ENCODE peak calls at places on chromosomes 6 and 20, in ten cellular contexts. J, Q, G, T, K, B, U, P, R and O are unnamed samples.

GRCh38 chr20:40506567-40506966 is 182.5 kb downstream of the MAFB start:
- DNase-seq in G (peak), K (peak), J (peak), Q (peak), T (peak), B (no peak), P (no peak), R (no peak), U (peak), O (no peak)

GRCh38 chr6:1461207-1461606 is 71.8 kb downstream of the FOXF2 start:
- DNase-seq in T (no peak), U (no peak), G (peak), Q (peak), J (no peak), R (no peak), P (no peak), B (no peak), K (no peak), O (no peak)

GRCh38 chr6:125749112-125749863 is at the start of gene HEY2:
- DNase-seq in K (peak), Q (peak), T (no peak), G (peak), R (peak), U (peak), B (peak), P (peak), J (peak), O (peak)

GRCh38 chr6:170117111-170117972 is 173.5 kb downstream of the DLL1 start:
- DNase-seq in G (no peak), J (no peak), R (no peak), U (no peak), T (no peak), B (no peak), K (no peak), Q (no peak), P (no peak), O (no peak)

GRCh38 chr20:61115627-61116026 is 136.4 kb upstream of the CDH4 start:
- DNase-seq in Q (no peak), J (no peak), P (no peak), U (no peak), K (no peak), G (no peak), T (no peak), R (peak), B (no peak), O (no peak)

GRCh38 chr20:63178889-63179751 is 36.8 kb downstream of the YTHDF1 start:
- DNase-seq in B (peak), Q (peak), K (no peak), U (no peak), T (peak), G (peak), P (peak), R (peak), J (no peak), O (peak)

GRCh38 chr20:41436679-41437078 is 70.1 kb upstream of the EMILIN3 start:
- DNase-seq in B (no peak), U (no peak), Q (peak), R (no peak), K (no peak), J (peak), P (no peak), T (no peak), G (peak), O (peak)

GRCh38 chr6:131678401-131678800 is 22.8 kb downstream of the OR2A4 start:
- DNase-seq in P (no peak), R (no peak), G (no peak), U (no peak), J (no peak), B (no peak), K (no peak), T (no peak), Q (no peak), O (no peak)

GRCh38 chr20:3421985-3422384 is 14.5 kb upstream of the DNAAF9 start:
- DNase-seq in B (no peak), J (no peak), P (no peak), Q (no peak), U (no peak), G (no peak), K (no peak), T (no peak), R (no peak), O (no peak)

GRCh38 chr6:35161265-35161664 is 20.1 kb upstream of the TCP11 start:
- DNase-seq in P (no peak), K (no peak), R (no peak), U (no peak), G (no peak), Q (no peak), J (no peak), T (no peak), B (no peak), O (no peak)

GRCh38 chr6:15663057-15663638 is 320 bp upstream of the DTNBP1 start:
- DNase-seq in R (no peak), U (no peak), P (no peak), B (no peak), G (peak), J (no peak), Q (peak), K (peak), T (no peak), O (peak)

GRCh38 chr6:37663016-37663810 is 34.5 kb downstream of the MDGA1 start:
- DNase-seq in B (no peak), K (no peak), T (no peak), P (no peak), R (no peak), G (peak), U (no peak), Q (peak), J (no peak), O (no peak)

GRCh38 chr6:69867075-69867911 is 937 bp downstream of the COL19A1 start:
- DNase-seq in P (peak), U (no peak), B (peak), R (peak), K (peak), Q (peak), T (no peak), J (no peak), G (peak), O (no peak)

GRCh38 chr20:44572551-44573500 is 9.6 kb upstream of the PKIG start:
- DNase-seq in B (no peak), K (no peak), T (no peak), Q (peak), G (peak), P (no peak), U (peak), R (peak), J (no peak), O (no peak)

GRCh38 chr20:54477134-54477533 is 1.7 kb downstream of the DOK5 start:
- DNase-seq in Q (no peak), K (no peak), U (no peak), J (no peak), G (peak), P (no peak), R (no peak), B (no peak), T (no peak), O (no peak)

GRCh38 chr6:79079425-79080130 is 1.5 kb upstream of the PHIP start:
- DNase-seq in K (no peak), Q (peak), J (no peak), G (peak), U (no peak), P (no peak), B (no peak), R (peak), T (no peak), O (no peak)

GRCh38 chr6:161242779-161243693 is 30.8 kb downstream of the AGPAT4 start:
- DNase-seq in K (no peak), G (peak), P (peak), J (peak), U (no peak), R (no peak), Q (no peak), B (no peak), T (peak), O (peak)

GRCh38 chr20:57611605-57612311 is 8.5 kb downstream of the ZBP1 start:
- DNase-seq in R (no peak), T (no peak), U (no peak), K (no peak), P (no peak), G (no peak), Q (no peak), J (no peak), B (no peak), O (no peak)

GRCh38 chr6:128364766-128365519 is 155.5 kb downstream of the PTPRK start:
- DNase-seq in J (no peak), Q (no peak), U (no peak), P (no peak), T (no peak), G (no peak), K (no peak), B (no peak), R (no peak), O (no peak)

GRCh38 chr6:37261198-37261597 is 3.3 kb upstream of the TMEM217 start:
- DNase-seq in R (no peak), Q (no peak), U (no peak), B (no peak), T (no peak), J (no peak), P (no peak), K (no peak), G (no peak), O (no peak)

GRCh38 chr6:83853178-83853967 is at the start of gene RIPPLY2:
- DNase-seq in U (no peak), T (no peak), R (peak), G (peak), P (peak), K (no peak), Q (peak), J (no peak), B (peak), O (no peak)

GRCh38 chr6:11662323-11662722 is 116.3 kb downstream of the ADTRP start:
- DNase-seq in R (no peak), U (no peak), J (no peak), K (no peak), Q (no peak), G (no peak), P (no peak), B (no peak), T (no peak), O (no peak)

GRCh38 chr6:15491986-15492269 is 170.9 kb downstream of the DTNBP1 start:
- DNase-seq in R (no peak), P (no peak), Q (no peak), K (no peak), B (no peak), G (no peak), U (no peak), J (no peak), T (no peak), O (no peak)

GRCh38 chr6:53235508-53235907 is 86.9 kb upstream of the GCM1 start:
- DNase-seq in U (no peak), R (no peak), B (no peak), J (no peak), P (no peak), T (no peak), K (no peak), Q (no peak), G (no peak), O (no peak)

GRCh38 chr6:117078624-117079023 is 186.7 kb upstream of the VGLL2 start:
- DNase-seq in U (no peak), B (no peak), P (no peak), R (no peak), Q (no peak), J (no peak), K (no peak), G (no peak), T (no peak), O (no peak)

GRCh38 chr6:144314003-144314485 is 28.9 kb downstream of the UTRN start:
- DNase-seq in B (no peak), U (peak), Q (peak), T (no peak), J (no peak), G (peak), P (no peak), R (no peak), K (no peak), O (no peak)

GRCh38 chr20:4161447-4162251 is 146.3 kb upstream of the RNF24 start:
- DNase-seq in R (no peak), U (no peak), J (no peak), K (no peak), Q (peak), B (no peak), T (no peak), G (no peak), P (no peak), O (no peak)

DNA sequence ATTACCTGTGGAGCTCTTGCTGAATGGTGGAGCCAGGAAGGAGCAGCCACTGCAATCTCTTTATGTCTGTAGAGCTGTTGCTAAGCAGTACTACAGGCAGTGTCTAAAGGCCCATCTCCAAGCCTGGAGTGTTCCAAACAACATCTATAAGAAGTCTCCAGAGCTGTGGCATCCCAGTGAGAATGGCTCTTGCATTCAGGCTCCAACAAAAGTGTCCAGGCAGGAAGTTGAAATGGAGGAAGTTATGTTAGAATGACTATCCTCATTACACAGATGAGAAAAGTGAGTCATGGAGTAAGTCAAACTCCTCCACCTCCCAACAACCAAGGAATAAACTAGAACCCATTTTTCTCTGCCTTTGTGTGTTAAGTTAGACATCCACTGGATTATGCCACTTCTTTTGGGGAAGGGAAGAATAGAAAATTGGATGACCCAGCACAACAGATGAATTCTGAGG is 288.5 kb upstream of the STXBP5 start:
- DNase-seq in K (no peak), P (no peak), Q (peak), J (peak), T (no peak), R (no peak), B (no peak), G (peak), U (no peak), O (no peak)
- H3K4me3 ChIP-seq in K (no peak), P (no peak), Q (no peak), J (no peak), T (no peak), R (no peak), B (no peak), G (peak), U (no peak), O (no peak)

DNA sequence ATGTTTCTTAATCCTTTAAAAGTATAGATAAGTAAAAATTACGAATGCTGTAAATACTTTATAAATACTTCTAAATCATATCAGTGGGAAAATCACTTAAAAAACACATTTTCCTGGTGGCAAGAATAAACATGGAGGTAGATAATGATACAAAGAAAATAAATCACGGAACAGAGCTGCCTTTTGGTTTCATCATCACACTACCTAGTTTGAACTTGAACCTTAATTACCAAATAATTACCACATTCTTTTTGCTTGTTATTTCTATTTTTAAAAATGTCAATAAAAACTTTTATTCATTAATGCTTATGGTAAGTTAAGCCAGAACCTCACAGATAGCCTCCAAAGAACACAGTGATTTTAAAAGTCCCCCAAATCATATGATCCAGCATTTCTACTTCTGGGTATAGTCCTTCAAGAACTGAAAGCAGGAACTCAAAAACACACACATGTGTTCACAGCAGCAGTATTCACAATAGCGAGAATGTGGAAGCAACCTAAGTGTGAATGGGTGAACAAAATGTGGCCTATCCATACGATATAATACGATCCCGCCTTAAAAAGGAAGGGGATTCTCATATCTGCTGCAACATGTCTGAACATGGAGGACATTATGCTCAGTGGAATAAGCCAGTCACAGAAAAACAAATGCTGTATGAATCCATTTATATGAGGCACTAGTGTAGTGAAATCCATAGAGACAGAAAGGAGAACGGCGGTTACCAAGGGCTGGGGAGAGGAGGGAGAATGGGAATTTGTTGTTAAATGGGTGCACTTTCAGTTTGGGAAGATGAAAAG is 72.3 kb downstream of the SLC22A23 start:
- DNase-seq in Q (no peak), T (no peak), G (no peak), K (no peak), P (no peak), R (no peak), U (no peak), B (no peak), J (no peak), O (no peak)
- H3K4me3 ChIP-seq in Q (no peak), T (no peak), G (no peak), K (no peak), P (no peak), R (no peak), U (no peak), B (no peak), J (no peak), O (no peak)

DNA sequence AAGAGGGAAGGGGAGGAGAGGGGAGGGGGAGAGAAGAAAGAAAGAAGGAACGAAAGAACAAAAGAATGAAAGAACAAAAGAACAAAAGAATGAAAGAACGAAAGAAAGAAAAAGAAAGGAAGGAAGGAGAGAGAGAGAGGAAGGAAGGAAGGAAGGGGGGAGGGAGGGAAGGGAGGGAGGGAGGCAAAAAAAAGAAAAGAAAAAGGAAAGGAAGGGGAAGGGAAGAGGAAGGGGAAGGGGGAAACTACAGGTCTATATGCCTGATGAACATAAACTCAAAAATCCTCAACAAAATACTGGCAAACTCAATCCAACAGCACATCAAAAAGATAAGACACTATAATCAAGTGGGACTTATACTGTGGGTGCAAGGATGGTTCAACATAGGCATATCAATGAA is 13.7 kb upstream of the LGSN start:
- DNase-seq in P (no peak), B (no peak), R (no peak), K (no peak), Q (no peak), G (no peak), T (no peak), J (no peak), U (no peak), O (no peak)
- H3K4me3 ChIP-seq in P (no peak), B (no peak), R (no peak), K (no peak), Q (no peak), G (no peak), T (no peak), J (no peak), U (no peak), O (no peak)

DNA sequence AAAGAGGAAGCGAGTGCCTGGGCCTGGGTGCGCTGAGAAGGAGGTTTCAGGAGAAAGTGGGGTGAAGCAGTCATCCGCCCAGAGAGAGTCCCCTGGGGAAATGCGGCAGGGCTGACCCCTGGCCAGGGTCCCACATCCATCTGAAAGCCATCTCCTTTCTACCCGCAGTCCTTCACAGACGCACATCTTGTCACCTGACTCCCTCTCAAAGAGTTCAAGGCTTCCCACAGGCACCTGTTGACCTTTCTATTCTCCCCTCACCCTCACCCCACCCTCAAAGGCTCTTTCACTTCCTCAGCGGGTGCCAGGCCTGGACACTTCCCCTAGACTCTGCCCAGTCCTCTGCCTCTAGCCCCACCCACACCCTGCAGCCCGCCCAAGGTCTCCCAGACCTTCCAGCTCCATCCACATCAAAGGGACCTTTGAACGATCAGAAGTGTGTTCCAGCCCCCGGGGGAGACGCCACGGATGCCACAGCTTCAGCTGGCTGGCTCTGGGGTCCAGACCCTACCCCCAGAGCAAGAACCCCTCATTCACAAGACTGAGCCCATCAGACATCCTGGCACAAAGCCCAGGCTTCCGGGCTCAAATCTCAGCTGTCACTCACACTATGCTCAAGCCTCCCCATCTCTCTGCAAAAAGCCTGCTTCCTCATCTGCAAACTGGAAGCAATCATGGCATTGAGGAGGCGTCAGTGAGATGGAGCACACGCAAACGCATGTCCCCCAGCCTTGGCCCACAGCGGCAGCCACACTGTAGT is 2.1 kb downstream of the CTSZ start:
- DNase-seq in T (peak), R (no peak), U (no peak), P (no peak), J (peak), K (no peak), B (peak), G (no peak), Q (no peak), O (peak)
- H3K4me3 ChIP-seq in T (no peak), R (no peak), U (no peak), P (no peak), J (peak), K (no peak), B (peak), G (peak), Q (no peak), O (no peak)

DNA sequence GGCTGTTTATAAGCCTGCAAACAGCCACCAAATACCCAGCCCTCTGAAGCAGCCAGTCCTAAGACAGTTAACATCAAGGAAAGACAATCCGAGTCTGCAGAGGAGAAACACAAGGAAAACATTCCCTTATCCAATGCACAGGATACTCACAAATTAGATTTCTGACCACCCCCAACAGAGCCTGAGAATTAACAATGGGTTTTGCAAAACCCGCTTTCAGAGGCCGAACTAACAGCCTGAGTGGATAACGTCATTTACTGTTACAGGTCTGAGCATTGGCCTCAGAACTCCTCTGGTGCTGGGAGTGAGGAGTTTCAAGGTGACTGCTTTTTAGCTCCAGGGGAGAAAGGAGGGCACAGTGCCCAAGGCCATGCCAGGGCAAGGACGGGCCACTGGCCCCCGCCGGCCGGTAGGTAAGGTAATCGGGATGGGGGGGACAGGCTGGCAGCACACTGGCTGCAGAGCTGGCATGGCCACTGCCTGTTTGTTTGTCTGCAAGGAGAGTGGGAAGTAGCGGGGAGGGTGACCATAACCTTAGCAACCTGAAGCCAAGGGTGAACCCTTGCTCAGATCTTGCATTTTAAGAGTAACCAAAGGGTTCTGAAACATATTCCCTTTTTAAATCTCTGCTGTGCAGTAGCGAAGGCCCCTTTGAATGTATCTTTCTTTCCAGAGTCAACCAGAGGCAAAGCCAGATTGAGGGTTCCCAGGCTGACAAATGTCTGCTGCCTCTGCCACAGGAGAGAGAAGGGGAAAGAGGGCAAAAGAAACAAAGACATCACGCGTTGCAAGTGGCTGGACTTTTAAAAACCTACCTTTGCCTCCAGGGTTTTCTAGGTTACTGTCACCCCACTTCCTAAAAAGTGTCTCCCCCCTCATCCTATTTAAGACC is 3.9 kb downstream of the ZMYND8 start:
- DNase-seq in P (no peak), U (no peak), B (peak), T (no peak), Q (peak), G (no peak), R (no peak), K (no peak), J (no peak), O (no peak)
- H3K4me3 ChIP-seq in P (peak), U (no peak), B (peak), T (peak), Q (peak), G (no peak), R (no peak), K (peak), J (peak), O (no peak)